ENCODE peak calls at places on chromosomes 7 and 10, in ten cellular contexts. U is cardiac fibroblast; J is CD8-positive, alpha-beta T cell; N is endothelial cell of umbilical vein; H is uterus; Q is DND-41; C is astrocyte; G is psoas muscle; E is heart left ventricle; O is CD4-positive, CD25-positive, alpha-beta regulatory T cell. B is an unnamed sample.
A peak's percentile ranks its signal among the peaks of the same experiment; 100 is the strongest.

GRCh38 chr7:105690286-105690915 is 109.1 kb upstream of the EFCAB10 start:
- DNase-seq in U (no peak), J (no peak), N (no peak), H (no peak), Q (no peak), C (peak; percentile 36), G (no peak), E (no peak), O (no peak), B (no peak)

GRCh38 chr7:22578048-22578770 is 78.2 kb upstream of the STEAP1B start:
- DNase-seq in U (peak; percentile 89), J (no peak), N (peak; percentile 87), H (no peak), Q (no peak), C (peak; percentile 81), G (no peak), E (no peak), O (no peak), B (no peak)

GRCh38 chr10:132422169-132422691 is 25.2 kb downstream of the PWWP2B start:
- DNase-seq in U (no peak), J (no peak), N (no peak), H (no peak), Q (no peak), C (no peak), G (no peak), E (no peak), O (no peak), B (no peak)

GRCh38 chr10:30806824-30807223 is 177.3 kb upstream of the LYZL2 start:
- DNase-seq in U (no peak), J (no peak), N (no peak), H (no peak), Q (no peak), C (no peak), G (no peak), E (no peak), O (no peak), B (no peak)

GRCh38 chr10:8116926-8117493 is 62.5 kb downstream of the GATA3 start:
- DNase-seq in U (no peak), J (no peak), N (no peak), H (no peak), Q (no peak), C (no peak), G (no peak), E (no peak), O (no peak), B (no peak)

GRCh38 chr10:119737827-119738226 is 12.0 kb downstream of the INPP5F start:
- DNase-seq in U (peak; percentile 83), J (no peak), N (peak; percentile 94), H (peak; percentile 31), Q (no peak), C (peak; percentile 87), G (no peak), E (no peak), O (peak; percentile 32), B (no peak)

GRCh38 chr7:69770613-69771012 is 172.3 kb downstream of the AUTS2 start:
- DNase-seq in U (no peak), J (no peak), N (no peak), H (no peak), Q (no peak), C (no peak), G (no peak), E (no peak), O (no peak), B (no peak)

GRCh38 chr7:155815332-155816191 is 3.3 kb upstream of the SHH start:
- DNase-seq in U (peak; percentile 57), J (peak; percentile 59), N (peak; percentile 34), H (no peak), Q (peak; percentile 54), C (no peak), G (no peak), E (peak; percentile 27), O (peak; percentile 44), B (peak; percentile 79)

GRCh38 chr7:75985518-75986146 is 8.8 kb downstream of the TMEM120A start:
- DNase-seq in U (no peak), J (no peak), N (no peak), H (peak; percentile 28), Q (no peak), C (no peak), G (peak; percentile 63), E (peak; percentile 54), O (no peak), B (peak; percentile 56)

GRCh38 chr7:54394877-54395276 is 147.3 kb upstream of the VSTM2A start:
- DNase-seq in U (no peak), J (no peak), N (no peak), H (no peak), Q (no peak), C (no peak), G (no peak), E (no peak), O (peak; percentile 29), B (no peak)

GRCh38 chr10:70540089-70540788 is 61.7 kb downstream of the PALD1 start:
- DNase-seq in U (peak; percentile 25), J (peak; percentile 18), N (peak; percentile 24), H (no peak), Q (peak; percentile 35), C (no peak), G (no peak), E (no peak), O (peak; percentile 28), B (no peak)

GRCh38 chr7:50073093-50073492 is 20.0 kb downstream of the ZPBP start:
- DNase-seq in U (no peak), J (no peak), N (no peak), H (no peak), Q (no peak), C (no peak), G (no peak), E (no peak), O (no peak), B (no peak)

GRCh38 chr10:43949351-43949750 is 300.7 kb upstream of the ZNF32 start:
- DNase-seq in U (peak; percentile 38), J (no peak), N (peak; percentile 18), H (no peak), Q (no peak), C (no peak), G (no peak), E (no peak), O (no peak), B (no peak)

GRCh38 chr10:48324580-48324979 is 18.1 kb downstream of the MAPK8 start:
- DNase-seq in U (no peak), J (no peak), N (no peak), H (no peak), Q (no peak), C (peak; percentile 26), G (no peak), E (no peak), O (no peak), B (no peak)

GRCh38 chr10:63206576-63206975 is 73.4 kb downstream of the NRBF2 start:
- DNase-seq in U (peak; percentile 39), J (no peak), N (no peak), H (no peak), Q (no peak), C (no peak), G (no peak), E (no peak), O (peak; percentile 58), B (no peak)

GRCh38 chr7:69630292-69630691 is 32.0 kb downstream of the AUTS2 start:
- DNase-seq in U (peak; percentile 77), J (no peak), N (peak; percentile 1), H (peak; percentile 46), Q (no peak), C (peak; percentile 94), G (no peak), E (no peak), O (no peak), B (no peak)

DNA sequence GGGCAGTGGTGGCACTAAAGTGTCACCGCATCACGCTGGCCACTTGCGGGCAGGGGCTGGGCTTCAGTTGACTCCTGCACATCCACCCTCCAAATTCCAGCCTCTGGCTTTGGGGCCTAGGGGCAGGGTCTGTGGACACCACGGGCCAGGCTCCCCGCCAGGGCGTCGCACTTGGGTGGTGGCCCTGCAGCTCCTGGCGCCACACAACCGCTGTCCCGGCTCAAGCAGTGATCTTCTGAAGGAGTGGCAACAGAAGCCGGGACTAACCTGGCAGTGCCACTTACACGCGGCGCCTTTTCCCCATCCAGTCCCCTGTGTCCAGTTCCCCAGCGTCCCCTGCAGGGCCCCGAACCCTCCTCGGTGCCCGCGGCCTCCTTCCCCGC is 134.3 kb upstream of the ZNF92 start:
- DNase-seq in U (no peak), J (no peak), N (no peak), H (no peak), Q (no peak), C (no peak), G (no peak), E (no peak), O (no peak), B (no peak)
- H3K4me3 ChIP-seq in U (peak overlapping the region; percentile 38), J (no peak overlapping the region), N (peak overlapping the region; percentile 57), H (no peak overlapping the region), Q (no peak overlapping the region), C (peak overlapping the region; percentile 67), G (peak overlapping the region; percentile 70), E (peak overlapping the region; percentile 66), O (no peak overlapping the region), B (peak overlapping the region; percentile 54)

DNA sequence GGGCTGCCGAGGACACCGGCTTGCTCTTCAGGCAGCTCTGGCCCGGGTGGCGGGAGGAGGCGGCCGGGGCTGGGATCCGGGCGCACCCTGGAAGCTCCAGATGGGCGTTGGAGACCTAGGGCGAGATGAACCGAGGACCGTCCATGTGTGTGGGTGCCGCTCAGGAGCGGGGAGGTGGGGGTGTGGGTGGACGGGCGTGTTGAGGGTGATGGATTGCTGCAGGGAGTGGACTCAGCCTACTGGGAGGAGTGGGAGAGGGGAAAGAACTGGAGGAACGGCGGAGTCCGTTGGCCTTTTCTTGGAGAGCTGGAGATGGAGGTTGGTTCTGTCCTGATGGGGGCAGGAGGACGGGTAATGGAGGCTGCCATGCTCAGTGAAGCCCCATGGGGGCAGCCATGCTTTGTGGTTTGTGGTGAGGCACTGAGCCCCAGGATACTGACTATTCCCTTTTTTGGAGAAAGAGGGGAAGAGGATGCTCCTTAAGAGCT is 27.1 kb downstream of the HIF1AN start:
- DNase-seq in U (peak; percentile 46), J (no peak), N (no peak), H (no peak), Q (peak; percentile 55), C (peak; percentile 18), G (no peak), E (no peak), O (no peak), B (no peak)
- H3K4me3 ChIP-seq in U (no peak overlapping the region), J (peak overlapping the region; percentile 4), N (no peak overlapping the region), H (no peak overlapping the region), Q (no peak overlapping the region), C (no peak overlapping the region), G (no peak overlapping the region), E (no peak overlapping the region), O (no peak overlapping the region), B (no peak overlapping the region)

DNA sequence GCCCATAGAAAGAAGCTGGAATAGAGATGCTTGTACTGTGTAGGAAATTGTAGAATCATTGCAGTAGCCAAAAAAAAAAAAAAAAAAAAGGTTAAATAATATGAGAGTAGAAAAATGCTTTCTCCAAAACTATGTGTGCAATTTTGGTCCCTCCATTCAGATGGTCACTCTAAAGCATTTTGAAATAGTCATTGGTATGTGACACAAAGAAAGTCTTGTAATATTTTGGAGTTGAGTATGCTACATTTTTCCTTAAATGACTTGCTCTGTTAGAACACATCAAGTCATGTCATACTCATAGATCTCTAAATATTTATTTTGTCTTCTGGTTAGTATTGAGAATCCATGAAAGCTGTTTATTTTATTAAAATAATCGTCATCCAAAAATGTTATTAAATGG is 424.4 kb downstream of the PLXDC2 start:
- DNase-seq in U (no peak), J (no peak), N (no peak), H (no peak), Q (no peak), C (no peak), G (no peak), E (no peak), O (no peak), B (no peak)
- H3K4me3 ChIP-seq in U (no peak overlapping the region), J (no peak overlapping the region), N (no peak overlapping the region), H (no peak overlapping the region), Q (no peak overlapping the region), C (no peak overlapping the region), G (no peak overlapping the region), E (no peak overlapping the region), O (no peak overlapping the region), B (no peak overlapping the region)

GRCh38 chr10:3095373-3096139 is 28.2 kb downstream of the PFKP start:
- DNase-seq in U (peak; percentile 98), J (peak; percentile 17), N (peak; percentile 98), H (peak; percentile 75), Q (no peak), C (peak; percentile 100), G (no peak), E (peak; percentile 45), O (peak; percentile 87), B (no peak)
- H3K4me3 ChIP-seq in U (no peak overlapping the region), J (no peak overlapping the region), N (no peak overlapping the region), H (no peak overlapping the region), Q (no peak overlapping the region), C (peak overlapping the region; percentile 40), G (no peak overlapping the region), E (no peak overlapping the region), O (peak overlapping the region; percentile 75), B (peak overlapping the region; percentile 7)